ENCODE peak calls at places on chromosomes 7 and 10, in six cellular contexts. One of them, this sample, is unnamed.

GRCh38 chr7:94675356-94675755 is 19.4 kb upstream of the SGCE start:
- DNase-seq in SK-N-SH: no peak
- DNase-seq in MM.1S: no peak
- DNase-seq in heart right ventricle: no peak
- DNase-seq in tibial nerve: no peak
- DNase-seq in CD4-positive, alpha-beta T cell: no peak
- DNase-seq in this sample: no peak

GRCh38 chr10:79322616-79323566 is 24.4 kb upstream of the PPIF start:
- DNase-seq in SK-N-SH: no peak
- DNase-seq in MM.1S: no peak
- DNase-seq in heart right ventricle: peak; percentile 36
- DNase-seq in tibial nerve: no peak
- DNase-seq in CD4-positive, alpha-beta T cell: peak; percentile 64
- DNase-seq in this sample: peak; percentile 55

GRCh38 chr7:55481126-55481525 is 91.2 kb downstream of the VOPP1 start:
- DNase-seq in SK-N-SH: no peak
- DNase-seq in MM.1S: no peak
- DNase-seq in heart right ventricle: no peak
- DNase-seq in tibial nerve: no peak
- DNase-seq in CD4-positive, alpha-beta T cell: no peak
- DNase-seq in this sample: no peak

GRCh38 chr10:121485443-121486139 is 112.7 kb downstream of the FGFR2 start:
- DNase-seq in SK-N-SH: no peak
- DNase-seq in MM.1S: no peak
- DNase-seq in heart right ventricle: no peak
- DNase-seq in tibial nerve: no peak
- DNase-seq in CD4-positive, alpha-beta T cell: no peak
- DNase-seq in this sample: no peak

GRCh38 chr7:90384433-90384832 is 18.8 kb upstream of the CLDN12 start:
- DNase-seq in SK-N-SH: no peak
- DNase-seq in MM.1S: no peak
- DNase-seq in heart right ventricle: no peak
- DNase-seq in tibial nerve: no peak
- DNase-seq in CD4-positive, alpha-beta T cell: no peak
- DNase-seq in this sample: no peak

GRCh38 chr10:59687657-59688056 is 22.0 kb downstream of the SLC16A9 start:
- DNase-seq in SK-N-SH: no peak
- DNase-seq in MM.1S: no peak
- DNase-seq in heart right ventricle: no peak
- DNase-seq in tibial nerve: no peak
- DNase-seq in CD4-positive, alpha-beta T cell: no peak
- DNase-seq in this sample: no peak

GRCh38 chr10:93126484-93127052 is 52.9 kb downstream of the CYP26A1 start:
- DNase-seq in SK-N-SH: no peak
- DNase-seq in MM.1S: no peak
- DNase-seq in heart right ventricle: no peak
- DNase-seq in tibial nerve: no peak
- DNase-seq in CD4-positive, alpha-beta T cell: no peak
- DNase-seq in this sample: no peak

GRCh38 chr10:80529604-80530003 is 8.1 kb upstream of the SH2D4B start:
- DNase-seq in SK-N-SH: no peak
- DNase-seq in MM.1S: no peak
- DNase-seq in heart right ventricle: peak; percentile 50
- DNase-seq in tibial nerve: no peak
- DNase-seq in CD4-positive, alpha-beta T cell: peak; percentile 37
- DNase-seq in this sample: no peak

GRCh38 chr10:8242295-8242872 is 187.9 kb downstream of the GATA3 start:
- DNase-seq in SK-N-SH: no peak
- DNase-seq in MM.1S: no peak
- DNase-seq in heart right ventricle: no peak
- DNase-seq in tibial nerve: no peak
- DNase-seq in CD4-positive, alpha-beta T cell: no peak
- DNase-seq in this sample: no peak

GRCh38 chr10:24556746-24557742 is 166.6 kb downstream of the ARHGAP21 start:
- DNase-seq in SK-N-SH: peak; percentile 47
- DNase-seq in MM.1S: peak; percentile 71
- DNase-seq in heart right ventricle: peak; percentile 32
- DNase-seq in tibial nerve: no peak
- DNase-seq in CD4-positive, alpha-beta T cell: no peak
- DNase-seq in this sample: no peak

GRCh38 chr10:124271671-124272070 is 147.1 kb downstream of the OAT start:
- DNase-seq in SK-N-SH: no peak
- DNase-seq in MM.1S: no peak
- DNase-seq in heart right ventricle: no peak
- DNase-seq in tibial nerve: no peak
- DNase-seq in CD4-positive, alpha-beta T cell: no peak
- DNase-seq in this sample: no peak

GRCh38 chr10:9228770-9229169 is 1174.3 kb downstream of the GATA3 start:
- DNase-seq in SK-N-SH: no peak
- DNase-seq in MM.1S: no peak
- DNase-seq in heart right ventricle: no peak
- DNase-seq in tibial nerve: no peak
- DNase-seq in CD4-positive, alpha-beta T cell: no peak
- DNase-seq in this sample: no peak

GRCh38 chr7:54109501-54109900 is 432.7 kb upstream of the VSTM2A start:
- DNase-seq in SK-N-SH: no peak
- DNase-seq in MM.1S: no peak
- DNase-seq in heart right ventricle: no peak
- DNase-seq in tibial nerve: no peak
- DNase-seq in CD4-positive, alpha-beta T cell: no peak
- DNase-seq in this sample: no peak

GRCh38 chr10:48246501-48246900 is 28.0 kb downstream of the FRMPD2 start:
- DNase-seq in SK-N-SH: no peak
- DNase-seq in MM.1S: no peak
- DNase-seq in heart right ventricle: no peak
- DNase-seq in tibial nerve: no peak
- DNase-seq in CD4-positive, alpha-beta T cell: no peak
- DNase-seq in this sample: no peak

GRCh38 chr10:119892188-119893065 is at the start of gene SEC23IP:
- DNase-seq in SK-N-SH: peak; percentile 91
- DNase-seq in MM.1S: peak; percentile 96
- DNase-seq in heart right ventricle: peak; percentile 97
- DNase-seq in tibial nerve: peak; percentile 92
- DNase-seq in CD4-positive, alpha-beta T cell: peak; percentile 83
- DNase-seq in this sample: peak; percentile 94

GRCh38 chr7:27254625-27255024 is 12.0 kb downstream of the EVX1 start:
- DNase-seq in SK-N-SH: peak; percentile 12
- DNase-seq in MM.1S: no peak
- DNase-seq in heart right ventricle: no peak
- DNase-seq in tibial nerve: no peak
- DNase-seq in CD4-positive, alpha-beta T cell: no peak
- DNase-seq in this sample: no peak

GRCh38 chr7:44240983-44241510 is 40.3 kb downstream of the YKT6 start:
- DNase-seq in SK-N-SH: peak; percentile 96
- DNase-seq in MM.1S: peak; percentile 71
- DNase-seq in heart right ventricle: peak; percentile 70
- DNase-seq in tibial nerve: peak; percentile 40
- DNase-seq in CD4-positive, alpha-beta T cell: peak; percentile 47
- DNase-seq in this sample: peak; percentile 79

GRCh38 chr7:66800591-66800990 is 60.1 kb downstream of the RABGEF1 start:
- DNase-seq in SK-N-SH: no peak
- DNase-seq in MM.1S: no peak
- DNase-seq in heart right ventricle: no peak
- DNase-seq in tibial nerve: no peak
- DNase-seq in CD4-positive, alpha-beta T cell: no peak
- DNase-seq in this sample: no peak

GRCh38 chr7:45978731-45979211 is 57.7 kb upstream of the IGFBP3 start:
- DNase-seq in SK-N-SH: no peak
- DNase-seq in MM.1S: no peak
- DNase-seq in heart right ventricle: no peak
- DNase-seq in tibial nerve: no peak
- DNase-seq in CD4-positive, alpha-beta T cell: no peak
- DNase-seq in this sample: no peak

GRCh38 chr10:28279878-28280277 is 23.0 kb downstream of the MPP7 start:
- DNase-seq in SK-N-SH: no peak
- DNase-seq in MM.1S: no peak
- DNase-seq in heart right ventricle: no peak
- DNase-seq in tibial nerve: no peak
- DNase-seq in CD4-positive, alpha-beta T cell: no peak
- DNase-seq in this sample: no peak
- H3K27me3 ChIP-seq in SK-N-SH: peaks cover 19% of the 10 kb centered on the region
- H3K27me3 ChIP-seq in MM.1S: no peaks in the 10 kb centered on the region
- H3K27me3 ChIP-seq in heart right ventricle: no peaks in the 10 kb centered on the region
- H3K27me3 ChIP-seq in tibial nerve: no peaks in the 10 kb centered on the region
- H3K27me3 ChIP-seq in CD4-positive, alpha-beta T cell: no peaks in the 10 kb centered on the region
- H3K27me3 ChIP-seq in this sample: no peaks in the 10 kb centered on the region

DNA sequence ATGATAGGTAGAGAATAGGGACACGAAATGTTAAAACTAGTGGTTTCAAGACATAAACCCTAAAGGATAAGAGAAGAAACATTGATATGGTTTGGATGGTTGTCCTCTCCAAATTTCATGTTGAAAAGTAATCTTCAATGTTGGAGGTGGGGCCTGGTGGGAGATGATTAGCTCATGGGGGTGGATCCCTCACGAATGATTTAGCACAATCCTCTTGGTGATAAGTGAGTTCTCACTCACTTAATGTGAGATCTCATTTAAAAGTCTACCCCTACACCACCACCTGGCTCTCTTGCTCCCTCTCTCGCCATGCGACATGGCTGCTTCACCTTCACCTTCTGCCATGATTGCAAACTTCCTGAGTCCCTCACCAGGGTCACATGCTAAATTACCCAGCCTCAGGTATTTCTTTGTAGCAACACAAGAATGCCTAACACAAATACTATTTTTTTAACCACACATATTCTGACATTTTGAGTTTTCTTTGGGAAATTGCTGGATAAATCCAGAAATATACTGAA is 242.4 kb upstream of the PHF14 start:
- DNase-seq in SK-N-SH: no peak
- DNase-seq in MM.1S: no peak
- DNase-seq in heart right ventricle: no peak
- DNase-seq in tibial nerve: no peak
- DNase-seq in CD4-positive, alpha-beta T cell: no peak
- DNase-seq in this sample: no peak
- TF ChIP-seq CTCF in SK-N-SH: no peak
- TF ChIP-seq CTCF in MM.1S: no peak
- TF ChIP-seq CTCF in heart right ventricle: no peak
- TF ChIP-seq CTCF in tibial nerve: no peak
- TF ChIP-seq CTCF in CD4-positive, alpha-beta T cell: no peak
- TF ChIP-seq CTCF in this sample: no peak

DNA sequence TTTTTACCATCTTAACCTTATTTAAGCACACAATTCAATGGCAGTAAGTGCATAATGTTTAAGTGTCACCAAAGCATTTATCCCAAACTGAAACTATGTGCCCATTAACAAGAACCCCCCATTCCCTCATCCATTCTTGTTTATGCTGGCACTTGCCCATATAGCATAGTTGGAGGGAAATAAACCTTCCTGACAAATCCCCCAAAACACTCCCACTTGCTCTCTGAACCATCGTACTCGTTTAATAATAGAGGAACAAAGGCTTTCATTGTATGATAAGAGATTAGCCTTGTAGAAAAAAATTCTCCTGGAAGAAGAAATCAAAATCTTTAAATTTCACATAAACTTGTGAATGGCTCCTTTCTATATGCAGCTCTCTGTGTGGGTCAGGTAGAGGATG is 26.4 kb upstream of the KCNMA1 start:
- DNase-seq in SK-N-SH: no peak
- DNase-seq in MM.1S: no peak
- DNase-seq in heart right ventricle: no peak
- DNase-seq in tibial nerve: no peak
- DNase-seq in CD4-positive, alpha-beta T cell: no peak
- DNase-seq in this sample: no peak
- H3K27me3 ChIP-seq in SK-N-SH: no peaks in the 10 kb centered on the region
- H3K27me3 ChIP-seq in MM.1S: no peaks in the 10 kb centered on the region
- H3K27me3 ChIP-seq in heart right ventricle: peaks cover 30% of the 10 kb centered on the region
- H3K27me3 ChIP-seq in tibial nerve: no peaks in the 10 kb centered on the region
- H3K27me3 ChIP-seq in CD4-positive, alpha-beta T cell: no peaks in the 10 kb centered on the region
- H3K27me3 ChIP-seq in this sample: no peaks in the 10 kb centered on the region

DNA sequence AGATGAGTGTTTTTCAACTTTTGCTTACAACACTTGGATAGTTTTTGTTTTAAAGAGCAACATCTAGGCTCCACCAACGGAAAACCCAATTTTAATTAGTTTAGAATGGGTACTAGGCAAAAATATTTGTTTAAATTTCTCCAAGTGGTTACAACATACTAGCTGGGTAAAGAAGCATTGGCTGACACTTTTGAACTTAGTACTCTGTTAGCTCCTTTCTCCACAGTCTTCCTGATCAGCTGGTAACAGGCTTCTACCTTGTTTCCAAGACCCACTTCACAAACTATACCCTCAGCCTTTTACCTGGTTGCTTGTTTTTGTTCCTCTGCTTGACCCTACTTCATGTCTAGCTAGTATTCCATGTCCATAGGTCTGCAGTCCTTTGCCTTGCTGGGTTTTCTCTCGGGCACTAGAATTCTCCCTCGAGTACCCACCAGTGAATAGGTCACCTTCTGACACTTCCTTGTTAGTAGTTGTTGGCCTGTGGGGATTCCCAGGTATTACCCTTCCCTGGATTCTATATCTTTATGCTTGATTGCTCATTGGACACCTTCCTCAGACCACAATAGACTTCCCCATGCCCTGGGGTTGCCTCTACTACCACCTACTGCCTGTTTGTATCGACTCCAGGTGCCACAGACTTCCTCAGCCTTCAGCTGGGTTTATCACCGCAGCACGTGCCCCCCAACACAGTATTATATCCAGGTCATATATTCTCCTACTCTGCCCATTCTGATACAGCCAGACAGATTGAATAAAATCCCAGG is 42.0 kb downstream of the PRPS1L1 start:
- DNase-seq in SK-N-SH: no peak
- DNase-seq in MM.1S: no peak
- DNase-seq in heart right ventricle: no peak
- DNase-seq in tibial nerve: no peak
- DNase-seq in CD4-positive, alpha-beta T cell: no peak
- DNase-seq in this sample: no peak
- TF ChIP-seq CTCF in SK-N-SH: no peak
- TF ChIP-seq CTCF in MM.1S: no peak
- TF ChIP-seq CTCF in heart right ventricle: no peak
- TF ChIP-seq CTCF in tibial nerve: no peak
- TF ChIP-seq CTCF in CD4-positive, alpha-beta T cell: no peak
- TF ChIP-seq CTCF in this sample: no peak

GRCh38 chr10:101291254-101292193 is 62.3 kb upstream of the LBX1 start:
- DNase-seq in SK-N-SH: peak; percentile 94
- DNase-seq in MM.1S: peak; percentile 35
- DNase-seq in heart right ventricle: peak; percentile 59
- DNase-seq in tibial nerve: no peak
- DNase-seq in CD4-positive, alpha-beta T cell: peak; percentile 22
- DNase-seq in this sample: peak; percentile 56
- H3K27me3 ChIP-seq in SK-N-SH: peaks cover 16% of the 10 kb centered on the region
- H3K27me3 ChIP-seq in MM.1S: peaks cover 17% of the 10 kb centered on the region
- H3K27me3 ChIP-seq in heart right ventricle: peaks cover 75% of the 10 kb centered on the region
- H3K27me3 ChIP-seq in tibial nerve: no peaks in the 10 kb centered on the region
- H3K27me3 ChIP-seq in CD4-positive, alpha-beta T cell: peaks cover 87% of the 10 kb centered on the region
- H3K27me3 ChIP-seq in this sample: no peaks in the 10 kb centered on the region

DNA sequence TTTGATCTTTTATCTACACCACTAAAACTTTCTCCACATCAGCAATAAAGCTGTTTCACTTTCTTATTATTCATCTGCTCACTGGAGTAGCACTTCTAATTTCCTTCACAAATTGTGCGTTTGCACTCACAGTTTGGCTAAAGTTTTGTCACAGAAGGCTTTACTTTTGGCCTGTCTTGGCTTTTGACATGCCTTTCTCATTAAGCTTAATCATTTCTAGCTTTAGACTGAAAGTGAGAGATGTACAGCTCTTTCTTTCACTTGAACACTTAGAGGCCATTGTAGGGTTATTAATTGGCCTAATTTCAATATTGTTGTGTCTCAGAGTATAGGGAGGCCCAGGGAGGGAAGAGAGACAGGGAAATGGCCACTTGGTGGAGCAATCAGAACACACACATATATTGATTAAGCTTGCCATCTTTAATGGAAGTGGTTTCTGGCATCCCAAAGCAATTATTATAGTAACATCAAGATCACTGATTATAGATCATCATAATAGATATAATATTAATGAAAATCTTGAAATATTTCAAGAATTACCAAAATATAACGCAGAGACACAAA is 512.5 kb downstream of the ETV1 start:
- DNase-seq in SK-N-SH: no peak
- DNase-seq in MM.1S: peak; percentile 23
- DNase-seq in heart right ventricle: no peak
- DNase-seq in tibial nerve: no peak
- DNase-seq in CD4-positive, alpha-beta T cell: no peak
- DNase-seq in this sample: no peak
- TF ChIP-seq CTCF in SK-N-SH: peak; percentile 32
- TF ChIP-seq CTCF in MM.1S: no peak
- TF ChIP-seq CTCF in heart right ventricle: no peak
- TF ChIP-seq CTCF in tibial nerve: no peak
- TF ChIP-seq CTCF in CD4-positive, alpha-beta T cell: no peak
- TF ChIP-seq CTCF in this sample: no peak